ENCODE peak calls at places on chromosomes 5 and 9, in six cellular contexts. U is endodermal cell, W is HL-60, J is SJSA1, B is ureter, G is GOT3. A is an unnamed sample.
A peak's percentile ranks its signal among the peaks of the same experiment; 100 is the strongest.

GRCh38 chr9:121454972-121455371 is 44.7 kb downstream of the GGTA1 start:
- DNase-seq in U (no peak), W (no peak), J (no peak), G (no peak), B (no peak), A (no peak)

GRCh38 chr5:132714456-132715307 is 22.7 kb downstream of the KIF3A start:
- DNase-seq in U (no peak), B (no peak), J (peak; percentile 30), G (no peak), W (no peak), A (no peak)

GRCh38 chr5:131389096-131389868 is 125.4 kb downstream of the CDC42SE2 start:
- DNase-seq in W (no peak), U (no peak), B (no peak), G (no peak), J (no peak), A (no peak)

GRCh38 chr9:101716629-101717028 is 21.8 kb downstream of the GRIN3A start:
- DNase-seq in B (no peak), U (no peak), W (no peak), J (no peak), G (no peak), A (no peak)

GRCh38 chr5:77859306-77859705 is 83.2 kb upstream of the TBCA start:
- DNase-seq in J (peak; percentile 66), B (no peak), W (no peak), G (no peak), U (no peak), A (no peak)

GRCh38 chr5:80973027-80973426 is 12.9 kb downstream of the RASGRF2 start:
- DNase-seq in B (no peak), U (no peak), G (no peak), J (no peak), W (no peak), A (no peak)

GRCh38 chr5:11069041-11069440 is 308.0 kb upstream of the DAP start:
- DNase-seq in G (no peak), W (no peak), U (no peak), B (no peak), J (peak; percentile 71), A (no peak)

GRCh38 chr5:14266686-14267085 is 123.5 kb downstream of the TRIO start:
- DNase-seq in B (no peak), W (no peak), J (no peak), U (no peak), G (no peak), A (no peak)

GRCh38 chr5:125041798-125042197 is 295.4 kb upstream of the ZNF608 start:
- DNase-seq in B (no peak), G (no peak), W (no peak), U (no peak), J (no peak), A (no peak)

GRCh38 chr9:130186839-130187522 is 14.8 kb downstream of the NCS1 start:
- DNase-seq in G (no peak), W (no peak), J (peak; percentile 63), B (peak; percentile 77), U (peak; percentile 95), A (peak; percentile 20)

GRCh38 chr5:138230981-138231589 is 18.0 kb upstream of the CDC23 start:
- DNase-seq in J (peak; percentile 84), G (no peak), B (no peak), U (no peak), W (peak; percentile 13), A (no peak)

GRCh38 chr9:117860849-117861248 is 156.6 kb downstream of the TLR4 start:
- DNase-seq in J (no peak), G (no peak), B (no peak), U (no peak), W (no peak), A (no peak)

GRCh38 chr9:78122631-78123030 is 91.0 kb upstream of the GNAQ start:
- DNase-seq in J (no peak), B (no peak), U (no peak), W (no peak), G (no peak), A (no peak)

GRCh38 chr5:94366811-94367210 is 251.6 kb downstream of the KIAA0825 start:
- DNase-seq in W (no peak), B (no peak), U (no peak), G (no peak), J (no peak), A (no peak)

GRCh38 chr5:72353046-72353445 is 32.9 kb downstream of the PTCD2 start:
- DNase-seq in J (no peak), B (no peak), G (no peak), U (no peak), W (no peak), A (no peak)

A was measured in HS-27A.